ENCODE peak calls at places on chromosomes 6 and 20, in four cellular contexts. W, I, X and G are unnamed samples.

GRCh38 chr6:133392641-133393040 is 151.5 kb downstream of the EYA4 start:
- DNase-seq in W (no peak), I (no peak), X (no peak), G (no peak)

GRCh38 chr20:37670426-37670825 is 23.4 kb upstream of the CTNNBL1 start:
- DNase-seq in I (no peak), X (no peak), W (no peak), G (no peak)

GRCh38 chr20:6053776-6054688 is at the start of gene LRRN4:
- DNase-seq in W (no peak), X (peak), I (no peak), G (no peak)

GRCh38 chr6:157054531-157054979 is 268.8 kb downstream of the TMEM242 start:
- DNase-seq in W (no peak), I (no peak), X (no peak), G (peak)

GRCh38 chr6:84882768-84883766 is 118.7 kb upstream of the TBX18 start:
- DNase-seq in X (no peak), W (no peak), I (peak), G (no peak)

GRCh38 chr20:48474022-48474421 is 353.8 kb downstream of the PREX1 start:
- DNase-seq in W (no peak), I (no peak), X (no peak), G (no peak)

GRCh38 chr6:89494131-89494793 is 61.3 kb downstream of the ANKRD6 start:
- DNase-seq in I (no peak), X (no peak), W (no peak), G (no peak)

GRCh38 chr6:46410330-46410953 is 80.8 kb downstream of the RCAN2 start:
- DNase-seq in W (no peak), I (peak), X (peak), G (peak)

GRCh38 chr6:99613705-99614429 is 7.2 kb downstream of the PRDM13 start:
- DNase-seq in I (no peak), W (no peak), X (no peak), G (no peak)

GRCh38 chr20:3137492-3137891 is 22.2 kb downstream of the FASTKD5 start:
- DNase-seq in I (no peak), X (no peak), W (no peak), G (no peak)

GRCh38 chr6:88780714-88781389 is 182.6 kb downstream of the RNGTT start:
- DNase-seq in X (peak), I (peak), W (peak), G (peak)

GRCh38 chr6:163958646-163959045 is 544.1 kb downstream of the QKI start:
- DNase-seq in X (peak), I (peak), W (no peak), G (no peak)

GRCh38 chr6:170207586-170207985 is 83.3 kb downstream of the DLL1 start:
- DNase-seq in I (no peak), W (no peak), X (no peak), G (no peak)

GRCh38 chr6:34132486-34133185 is 13.3 kb downstream of the GRM4 start:
- DNase-seq in W (no peak), I (peak), X (peak), G (no peak)

GRCh38 chr6:39370021-39370420 is 47.5 kb upstream of the KCNK16 start:
- DNase-seq in X (peak), I (no peak), W (no peak), G (no peak)
- TF ChIP-seq CTCF in X (peak), I (peak), W (peak), G (no peak)

GRCh38 chr20:50788045-50788867 is 6.6 kb upstream of the BCAS4 start:
- DNase-seq in X (peak), I (peak), W (no peak), G (no peak)
- TF ChIP-seq CTCF in X (peak), I (peak), W (peak), G (peak)

DNA sequence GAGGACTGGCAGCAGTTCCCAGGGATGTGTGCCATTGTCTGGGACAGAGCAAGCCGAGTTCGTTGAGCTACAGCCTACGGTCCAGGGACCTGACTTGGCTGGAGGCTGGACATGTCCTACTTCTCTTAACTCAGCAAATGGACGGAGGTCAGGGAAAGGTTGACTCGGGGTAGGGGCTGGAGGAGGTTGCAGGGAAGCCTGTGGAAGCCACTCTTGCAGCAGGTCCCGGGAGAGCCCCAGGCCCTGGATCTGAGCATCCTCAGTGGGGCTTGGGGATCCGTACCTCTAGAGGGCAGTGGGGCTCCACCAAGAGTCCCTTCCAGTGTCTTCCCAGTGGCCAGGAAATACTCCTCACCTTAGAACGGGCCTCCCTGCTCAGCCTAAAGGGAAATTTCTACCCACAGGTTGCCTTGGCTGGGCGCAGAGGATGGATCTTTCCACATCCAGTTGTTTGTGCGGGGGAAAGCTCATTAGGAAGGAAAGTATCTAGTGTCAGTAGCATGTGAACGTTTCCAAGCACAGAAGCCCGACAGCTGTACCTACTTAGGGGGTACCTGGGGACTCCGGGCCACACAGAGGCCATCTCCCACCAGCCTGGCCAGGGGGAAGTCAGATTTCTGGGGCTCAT is 170.2 kb downstream of the NFATC2 start:
- DNase-seq in I (peak), W (no peak), X (peak), G (no peak)
- TF ChIP-seq CTCF in I (peak), W (peak), X (peak), G (peak)

GRCh38 chr6:14682821-14683220 is 563.0 kb upstream of the JARID2 start:
- DNase-seq in X (peak), I (peak), W (peak), G (no peak)
- TF ChIP-seq CTCF in X (no peak), I (no peak), W (no peak), G (no peak)

GRCh38 chr6:111872521-111873177 is 603 bp downstream of the FYN start:
- DNase-seq in W (no peak), X (no peak), I (peak), G (no peak)
- TF ChIP-seq CTCF in W (no peak), X (peak), I (no peak), G (peak)

DNA sequence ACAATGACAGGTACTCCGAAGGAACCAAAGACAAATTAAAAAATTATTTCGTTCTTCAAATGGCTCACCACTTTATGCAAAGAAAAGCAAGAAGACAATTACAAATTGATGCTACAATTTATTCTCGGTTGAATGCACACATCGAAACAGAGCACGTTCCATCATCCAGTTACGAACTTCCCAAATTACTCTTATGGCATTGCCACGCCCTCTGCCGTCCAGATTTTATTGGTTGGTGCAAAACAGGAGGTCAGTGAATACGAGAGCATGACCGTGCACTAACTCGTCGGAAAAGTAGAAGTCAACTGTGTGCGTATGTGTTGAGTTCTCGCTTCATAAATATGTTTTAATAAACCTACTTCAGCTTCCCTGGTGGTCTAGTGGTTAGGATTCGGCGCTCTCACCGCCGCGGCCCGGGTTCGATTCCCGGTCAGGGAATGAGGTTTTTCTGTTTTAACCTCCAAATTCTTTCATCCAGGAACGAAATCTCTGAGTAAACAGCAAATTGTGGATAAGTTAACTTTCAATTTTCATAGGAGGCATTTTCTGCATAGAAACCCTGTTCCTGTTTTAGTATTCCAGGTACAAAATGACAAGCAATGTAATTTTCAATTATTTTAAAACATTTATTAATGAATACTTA is 23.2 kb downstream of the ZNF311 start:
- DNase-seq in W (no peak), I (peak), X (peak), G (peak)
- TF ChIP-seq CTCF in W (no peak), I (no peak), X (no peak), G (no peak)

GRCh38 chr6:165889636-165890403 is 226.8 kb upstream of the PDE10A start:
- DNase-seq in I (peak), X (peak), W (no peak), G (no peak)
- TF ChIP-seq CTCF in I (peak), X (peak), W (peak), G (peak)

DNA sequence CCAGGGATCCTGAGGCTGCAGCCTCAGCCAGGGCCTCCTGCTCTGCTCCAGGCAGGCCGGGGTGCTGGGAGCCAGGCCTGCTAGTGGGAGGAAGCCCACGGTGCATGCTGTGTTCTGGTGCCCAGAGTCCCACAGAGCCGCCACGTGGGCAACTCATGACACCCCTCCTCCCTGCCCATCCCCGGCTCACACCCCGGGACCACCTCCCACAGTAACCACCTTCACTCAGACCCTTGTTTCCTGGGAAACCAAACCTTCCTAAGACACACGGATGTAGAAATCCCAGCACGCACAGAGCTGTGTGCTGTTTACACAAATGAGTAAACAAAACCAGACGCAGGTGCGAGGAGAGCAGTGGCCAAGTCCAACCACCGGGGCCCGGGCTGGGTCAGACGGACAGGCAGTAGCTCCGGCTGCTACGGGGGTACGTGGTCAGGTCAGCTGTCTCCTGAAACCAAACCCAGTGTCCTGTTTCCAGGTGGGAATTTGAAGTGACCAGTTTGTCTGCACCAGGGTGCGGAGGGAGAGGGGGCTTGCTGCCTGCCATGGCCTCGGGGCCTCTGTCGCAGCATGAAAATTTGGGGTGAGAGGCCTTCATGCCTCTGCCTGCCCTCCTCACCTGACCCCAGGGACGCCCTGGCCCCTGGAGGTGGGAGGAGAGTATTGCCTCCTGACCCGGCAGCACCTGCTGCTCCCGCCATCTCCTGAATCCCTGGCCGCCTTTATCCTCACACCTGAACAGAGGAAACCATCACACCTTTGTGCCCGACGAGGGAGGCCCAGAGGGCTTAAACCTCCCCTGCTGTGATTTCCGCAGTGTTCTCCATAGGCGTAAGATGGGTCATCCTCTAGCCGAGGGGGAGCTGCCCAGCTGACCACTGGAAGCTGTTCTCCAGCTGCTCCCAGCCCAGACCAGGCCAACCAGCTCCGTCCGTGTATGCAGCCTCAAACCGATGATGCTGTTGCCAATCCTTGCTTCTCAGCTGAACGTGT is 52.0 kb upstream of the SMOC2 start:
- DNase-seq in I (no peak), X (no peak), W (no peak), G (no peak)
- TF ChIP-seq CTCF in I (no peak), X (no peak), W (no peak), G (no peak)